ENCODE peak calls at places on chromosomes 6 and 20, in nine cellular contexts. One of them, this sample, is unnamed.

GRCh38 chr6:16623733-16624132 is 137.5 kb downstream of the ATXN1 start:
- DNase-seq in CD8-positive, alpha-beta memory T cell: no peak
- DNase-seq in heart right ventricle: no peak
- DNase-seq in neuronal stem cell: no peak
- DNase-seq in prostate gland: no peak
- DNase-seq in GM23338: no peak
- DNase-seq in AG04450: no peak
- DNase-seq in OCI-LY7: no peak
- DNase-seq in mucosa of descending colon: no peak
- DNase-seq in this sample: no peak

GRCh38 chr20:34689486-34689885 is 12.6 kb upstream of the PIGU start:
- DNase-seq in heart right ventricle: no peak
- DNase-seq in CD8-positive, alpha-beta memory T cell: no peak
- DNase-seq in neuronal stem cell: no peak
- DNase-seq in mucosa of descending colon: no peak
- DNase-seq in OCI-LY7: no peak
- DNase-seq in prostate gland: no peak
- DNase-seq in AG04450: no peak
- DNase-seq in GM23338: no peak
- DNase-seq in this sample: peak

GRCh38 chr20:19692100-19692499 is 66.0 kb upstream of the RIN2 start:
- DNase-seq in CD8-positive, alpha-beta memory T cell: no peak
- DNase-seq in mucosa of descending colon: no peak
- DNase-seq in AG04450: no peak
- DNase-seq in neuronal stem cell: no peak
- DNase-seq in GM23338: no peak
- DNase-seq in OCI-LY7: no peak
- DNase-seq in heart right ventricle: no peak
- DNase-seq in prostate gland: no peak
- DNase-seq in this sample: peak

GRCh38 chr6:157825243-157825904 is 2.3 kb downstream of the SNX9 start:
- DNase-seq in heart right ventricle: no peak
- DNase-seq in CD8-positive, alpha-beta memory T cell: no peak
- DNase-seq in mucosa of descending colon: no peak
- DNase-seq in OCI-LY7: no peak
- DNase-seq in neuronal stem cell: no peak
- DNase-seq in AG04450: no peak
- DNase-seq in GM23338: no peak
- DNase-seq in prostate gland: no peak
- DNase-seq in this sample: peak

GRCh38 chr6:12483712-12484111 is 193.6 kb downstream of the EDN1 start:
- DNase-seq in CD8-positive, alpha-beta memory T cell: no peak
- DNase-seq in neuronal stem cell: no peak
- DNase-seq in mucosa of descending colon: no peak
- DNase-seq in prostate gland: no peak
- DNase-seq in GM23338: no peak
- DNase-seq in heart right ventricle: no peak
- DNase-seq in AG04450: peak
- DNase-seq in OCI-LY7: peak
- DNase-seq in this sample: peak

GRCh38 chr20:1809121-1809520 is 86.1 kb upstream of the SIRPA start:
- DNase-seq in neuronal stem cell: no peak
- DNase-seq in prostate gland: no peak
- DNase-seq in AG04450: no peak
- DNase-seq in CD8-positive, alpha-beta memory T cell: no peak
- DNase-seq in mucosa of descending colon: no peak
- DNase-seq in OCI-LY7: no peak
- DNase-seq in heart right ventricle: no peak
- DNase-seq in GM23338: no peak
- DNase-seq in this sample: no peak

GRCh38 chr20:39112196-39112743 is 150.1 kb downstream of the DHX35 start:
- DNase-seq in mucosa of descending colon: no peak
- DNase-seq in AG04450: no peak
- DNase-seq in OCI-LY7: peak
- DNase-seq in GM23338: peak
- DNase-seq in heart right ventricle: peak
- DNase-seq in CD8-positive, alpha-beta memory T cell: no peak
- DNase-seq in neuronal stem cell: peak
- DNase-seq in prostate gland: peak
- DNase-seq in this sample: peak

GRCh38 chr6:48200874-48201273 is 89.9 kb upstream of the PTCHD4 start:
- DNase-seq in mucosa of descending colon: no peak
- DNase-seq in heart right ventricle: no peak
- DNase-seq in AG04450: no peak
- DNase-seq in GM23338: no peak
- DNase-seq in prostate gland: no peak
- DNase-seq in neuronal stem cell: no peak
- DNase-seq in OCI-LY7: no peak
- DNase-seq in CD8-positive, alpha-beta memory T cell: no peak
- DNase-seq in this sample: peak

GRCh38 chr20:17794400-17794799 is 94.6 kb downstream of the BANF2 start:
- DNase-seq in OCI-LY7: no peak
- DNase-seq in AG04450: no peak
- DNase-seq in heart right ventricle: no peak
- DNase-seq in GM23338: no peak
- DNase-seq in prostate gland: peak
- DNase-seq in neuronal stem cell: no peak
- DNase-seq in mucosa of descending colon: no peak
- DNase-seq in CD8-positive, alpha-beta memory T cell: no peak
- DNase-seq in this sample: no peak

GRCh38 chr6:71965404-71965803 is 79.1 kb downstream of the RIMS1 start:
- DNase-seq in OCI-LY7: peak
- DNase-seq in heart right ventricle: no peak
- DNase-seq in neuronal stem cell: no peak
- DNase-seq in GM23338: peak
- DNase-seq in mucosa of descending colon: no peak
- DNase-seq in CD8-positive, alpha-beta memory T cell: no peak
- DNase-seq in prostate gland: no peak
- DNase-seq in AG04450: no peak
- DNase-seq in this sample: no peak

GRCh38 chr6:83844170-83844569 is 9.0 kb upstream of the RIPPLY2 start:
- DNase-seq in mucosa of descending colon: no peak
- DNase-seq in prostate gland: no peak
- DNase-seq in neuronal stem cell: no peak
- DNase-seq in GM23338: no peak
- DNase-seq in AG04450: no peak
- DNase-seq in CD8-positive, alpha-beta memory T cell: no peak
- DNase-seq in heart right ventricle: no peak
- DNase-seq in OCI-LY7: no peak
- DNase-seq in this sample: no peak

GRCh38 chr6:147507162-147508072 is 1.1 kb upstream of the SAMD5 start:
- DNase-seq in CD8-positive, alpha-beta memory T cell: no peak
- DNase-seq in OCI-LY7: no peak
- DNase-seq in GM23338: peak
- DNase-seq in prostate gland: no peak
- DNase-seq in neuronal stem cell: peak
- DNase-seq in mucosa of descending colon: peak
- DNase-seq in heart right ventricle: no peak
- DNase-seq in AG04450: no peak
- DNase-seq in this sample: peak

GRCh38 chr6:147510949-147511590 is 2.6 kb downstream of the SAMD5 start:
- DNase-seq in prostate gland: no peak
- DNase-seq in GM23338: no peak
- DNase-seq in CD8-positive, alpha-beta memory T cell: no peak
- DNase-seq in heart right ventricle: no peak
- DNase-seq in AG04450: no peak
- DNase-seq in OCI-LY7: no peak
- DNase-seq in neuronal stem cell: no peak
- DNase-seq in mucosa of descending colon: no peak
- DNase-seq in this sample: no peak

GRCh38 chr6:147508073-147508870 is at the start of gene SAMD5:
- DNase-seq in OCI-LY7: no peak
- DNase-seq in AG04450: peak
- DNase-seq in mucosa of descending colon: peak
- DNase-seq in heart right ventricle: peak
- DNase-seq in prostate gland: peak
- DNase-seq in GM23338: peak
- DNase-seq in neuronal stem cell: peak
- DNase-seq in CD8-positive, alpha-beta memory T cell: no peak
- DNase-seq in this sample: peak

GRCh38 chr6:147509900-147510299 is 1.4 kb downstream of the SAMD5 start:
- DNase-seq in neuronal stem cell: no peak
- DNase-seq in mucosa of descending colon: no peak
- DNase-seq in prostate gland: no peak
- DNase-seq in OCI-LY7: no peak
- DNase-seq in AG04450: no peak
- DNase-seq in CD8-positive, alpha-beta memory T cell: no peak
- DNase-seq in GM23338: no peak
- DNase-seq in heart right ventricle: no peak
- DNase-seq in this sample: no peak

DNA sequence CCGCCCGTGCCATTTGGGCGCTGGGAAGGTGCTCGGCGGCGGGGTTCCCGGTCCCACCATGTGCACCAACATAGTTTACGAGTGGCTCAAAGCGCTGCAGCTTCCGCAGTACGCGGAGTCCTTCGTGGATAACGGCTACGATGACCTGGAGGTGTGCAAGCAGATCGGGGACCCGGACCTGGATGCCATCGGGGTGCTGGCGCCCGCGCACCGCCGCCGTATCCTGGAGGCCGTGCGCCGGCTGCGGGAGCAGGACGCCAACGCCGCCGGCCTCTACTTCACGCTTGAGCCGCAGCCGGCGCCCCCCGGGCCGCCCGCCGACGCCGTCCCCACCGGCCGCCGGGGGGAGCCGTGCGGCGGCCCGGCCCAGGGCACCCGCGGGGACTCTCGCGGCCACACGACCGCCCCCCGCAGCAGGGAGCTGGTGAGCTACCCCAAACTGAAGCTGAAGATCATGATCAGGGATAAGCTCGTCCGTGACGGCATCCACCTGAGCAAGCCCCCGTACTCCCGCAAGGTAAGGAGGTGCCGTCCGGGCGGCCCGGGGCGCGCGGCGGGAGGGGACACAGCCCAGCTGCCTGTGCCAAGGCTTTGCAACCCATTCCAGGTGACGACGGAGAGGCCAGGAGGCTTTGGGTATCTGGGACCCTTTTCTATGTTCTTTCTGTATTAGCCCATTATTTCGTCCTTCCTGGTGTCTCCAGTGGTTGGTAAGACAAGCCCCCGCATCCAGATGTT is 550 bp downstream of the SAMD5 start:
- DNase-seq in heart right ventricle: no peak
- DNase-seq in prostate gland: no peak
- DNase-seq in neuronal stem cell: no peak
- DNase-seq in CD8-positive, alpha-beta memory T cell: no peak
- DNase-seq in OCI-LY7: no peak
- DNase-seq in AG04450: no peak
- DNase-seq in GM23338: peak
- DNase-seq in mucosa of descending colon: peak
- DNase-seq in this sample: no peak
- H3K4me3 ChIP-seq in heart right ventricle: peak
- H3K4me3 ChIP-seq in prostate gland: peak
- H3K4me3 ChIP-seq in neuronal stem cell: peak
- H3K4me3 ChIP-seq in CD8-positive, alpha-beta memory T cell: no peak
- H3K4me3 ChIP-seq in OCI-LY7: no peak
- H3K4me3 ChIP-seq in AG04450: peak
- H3K4me3 ChIP-seq in GM23338: peak
- H3K4me3 ChIP-seq in mucosa of descending colon: peak
- H3K4me3 ChIP-seq in this sample: peak

GRCh38 chr6:156795825-156796224 is 18.6 kb downstream of the ARID1B start:
- DNase-seq in mucosa of descending colon: no peak
- DNase-seq in heart right ventricle: no peak
- DNase-seq in OCI-LY7: no peak
- DNase-seq in CD8-positive, alpha-beta memory T cell: no peak
- DNase-seq in GM23338: no peak
- DNase-seq in neuronal stem cell: no peak
- DNase-seq in AG04450: no peak
- DNase-seq in prostate gland: no peak
- DNase-seq in this sample: peak
- H3K4me3 ChIP-seq in mucosa of descending colon: no peak
- H3K4me3 ChIP-seq in heart right ventricle: no peak
- H3K4me3 ChIP-seq in OCI-LY7: no peak
- H3K4me3 ChIP-seq in CD8-positive, alpha-beta memory T cell: no peak
- H3K4me3 ChIP-seq in GM23338: no peak
- H3K4me3 ChIP-seq in neuronal stem cell: no peak
- H3K4me3 ChIP-seq in AG04450: peak
- H3K4me3 ChIP-seq in prostate gland: no peak
- H3K4me3 ChIP-seq in this sample: peak

GRCh38 chr6:117444600-117444999 is 18.9 kb upstream of the ROS1 start:
- DNase-seq in prostate gland: no peak
- DNase-seq in heart right ventricle: no peak
- DNase-seq in AG04450: no peak
- DNase-seq in mucosa of descending colon: no peak
- DNase-seq in GM23338: no peak
- DNase-seq in neuronal stem cell: no peak
- DNase-seq in CD8-positive, alpha-beta memory T cell: no peak
- DNase-seq in OCI-LY7: no peak
- DNase-seq in this sample: peak

GRCh38 chr6:117449549-117450439 is 24.1 kb upstream of the ROS1 start:
- DNase-seq in heart right ventricle: peak
- DNase-seq in mucosa of descending colon: no peak
- DNase-seq in GM23338: peak
- DNase-seq in neuronal stem cell: peak
- DNase-seq in prostate gland: peak
- DNase-seq in OCI-LY7: peak
- DNase-seq in AG04450: peak
- DNase-seq in CD8-positive, alpha-beta memory T cell: peak
- DNase-seq in this sample: peak

GRCh38 chr6:117446851-117447250 is 21.1 kb upstream of the ROS1 start:
- DNase-seq in prostate gland: no peak
- DNase-seq in OCI-LY7: no peak
- DNase-seq in heart right ventricle: no peak
- DNase-seq in mucosa of descending colon: no peak
- DNase-seq in GM23338: no peak
- DNase-seq in neuronal stem cell: no peak
- DNase-seq in CD8-positive, alpha-beta memory T cell: no peak
- DNase-seq in AG04450: no peak
- DNase-seq in this sample: no peak

GRCh38 chr6:117448732-117449131 is 23.0 kb upstream of the ROS1 start:
- DNase-seq in GM23338: no peak
- DNase-seq in heart right ventricle: no peak
- DNase-seq in neuronal stem cell: no peak
- DNase-seq in prostate gland: no peak
- DNase-seq in mucosa of descending colon: no peak
- DNase-seq in AG04450: peak
- DNase-seq in CD8-positive, alpha-beta memory T cell: no peak
- DNase-seq in OCI-LY7: no peak
- DNase-seq in this sample: peak

GRCh38 chr6:117448011-117448410 is 22.3 kb upstream of the ROS1 start:
- DNase-seq in heart right ventricle: no peak
- DNase-seq in AG04450: no peak
- DNase-seq in GM23338: peak
- DNase-seq in mucosa of descending colon: no peak
- DNase-seq in OCI-LY7: no peak
- DNase-seq in neuronal stem cell: no peak
- DNase-seq in CD8-positive, alpha-beta memory T cell: no peak
- DNase-seq in prostate gland: no peak
- DNase-seq in this sample: peak
- H3K4me3 ChIP-seq in heart right ventricle: no peak
- H3K4me3 ChIP-seq in AG04450: no peak
- H3K4me3 ChIP-seq in GM23338: no peak
- H3K4me3 ChIP-seq in mucosa of descending colon: no peak
- H3K4me3 ChIP-seq in OCI-LY7: no peak
- H3K4me3 ChIP-seq in neuronal stem cell: no peak
- H3K4me3 ChIP-seq in CD8-positive, alpha-beta memory T cell: no peak
- H3K4me3 ChIP-seq in prostate gland: no peak
- H3K4me3 ChIP-seq in this sample: peak

DNA sequence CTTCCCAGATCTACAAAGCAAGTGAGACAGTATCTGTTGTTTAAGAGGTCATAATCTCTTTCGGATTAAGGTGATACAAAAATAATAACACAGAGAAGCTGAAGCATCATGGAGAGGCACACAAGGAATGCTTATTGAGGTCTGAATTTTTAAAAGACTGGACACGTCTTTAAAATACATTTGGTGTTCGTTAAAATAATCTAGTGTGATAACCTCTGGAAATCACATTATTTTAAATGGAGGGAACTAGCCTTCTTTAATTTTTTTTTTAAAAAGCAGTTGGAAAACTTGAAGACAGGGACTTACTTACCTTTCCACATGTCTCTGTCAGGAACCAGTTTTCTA is 1.9 kb upstream of the LRRC1 start:
- DNase-seq in neuronal stem cell: no peak
- DNase-seq in mucosa of descending colon: no peak
- DNase-seq in GM23338: no peak
- DNase-seq in OCI-LY7: no peak
- DNase-seq in CD8-positive, alpha-beta memory T cell: no peak
- DNase-seq in heart right ventricle: no peak
- DNase-seq in prostate gland: no peak
- DNase-seq in AG04450: no peak
- DNase-seq in this sample: no peak
- H3K4me3 ChIP-seq in neuronal stem cell: no peak
- H3K4me3 ChIP-seq in mucosa of descending colon: no peak
- H3K4me3 ChIP-seq in GM23338: peak
- H3K4me3 ChIP-seq in OCI-LY7: peak
- H3K4me3 ChIP-seq in CD8-positive, alpha-beta memory T cell: peak
- H3K4me3 ChIP-seq in heart right ventricle: no peak
- H3K4me3 ChIP-seq in prostate gland: peak
- H3K4me3 ChIP-seq in AG04450: peak
- H3K4me3 ChIP-seq in this sample: peak